ENCODE peak calls at places on chromosome 5, in seven cellular contexts. U is AG04449, K is BJ, A is cardiac fibroblast, G is osteoblast, O is cardiac muscle cell, H is nephron progenitor cell. M is an unnamed sample.

GRCh38 chr5:18652404-18653215 is 1018.4 kb downstream of the TAF11L14 start:
- DNase-seq in U (no peak), K (no peak), A (no peak), G (no peak), O (no peak), H (no peak), M (no peak)

GRCh38 chr5:31119938-31120641 is 73.4 kb upstream of the CDH6 start:
- DNase-seq in U (no peak), K (no peak), A (no peak), G (no peak), O (no peak), H (no peak), M (no peak)

GRCh38 chr5:158200624-158201023 is 341.7 kb upstream of the CLINT1 start:
- DNase-seq in U (no peak), K (no peak), A (no peak), G (no peak), O (no peak), H (no peak), M (no peak)

GRCh38 chr5:2751592-2752021 is at the start of gene IRX2:
- DNase-seq in U (peak), K (peak), A (peak), G (peak), O (peak), H (peak), M (peak)

GRCh38 chr5:40653221-40654022 is 26.3 kb upstream of the PTGER4 start:
- DNase-seq in U (no peak), K (no peak), A (no peak), G (peak), O (no peak), H (no peak), M (no peak)

GRCh38 chr5:55691265-55692105 is 20.6 kb downstream of the SLC38A9 start:
- DNase-seq in U (no peak), K (no peak), A (peak), G (peak), O (peak), H (no peak), M (peak)

GRCh38 chr5:164119806-164120440 is 614.5 kb downstream of the MAT2B start:
- DNase-seq in U (peak), K (no peak), A (peak), G (no peak), O (peak), H (peak), M (no peak)

GRCh38 chr5:34501840-34502239 is 154.3 kb upstream of the RAI14 start:
- DNase-seq in U (no peak), K (no peak), A (no peak), G (no peak), O (no peak), H (no peak), M (no peak)

GRCh38 chr5:7018144-7018543 is 304.9 kb downstream of the TENT4A start:
- DNase-seq in U (no peak), K (no peak), A (no peak), G (no peak), O (no peak), H (no peak), M (no peak)

GRCh38 chr5:62593331-62593730 is 14.7 kb downstream of the LRRC70 start:
- DNase-seq in U (no peak), K (no peak), A (peak), G (no peak), O (peak), H (no peak), M (no peak)

GRCh38 chr5:4018968-4019766 is 423.5 kb downstream of the IRX1 start:
- DNase-seq in U (no peak), K (no peak), A (peak), G (no peak), O (peak), H (no peak), M (no peak)

GRCh38 chr5:119315516-119315949 is 40.3 kb upstream of the TNFAIP8 start:
- DNase-seq in U (no peak), K (no peak), A (peak), G (peak), O (peak), H (no peak), M (peak)

GRCh38 chr5:935510-936084 is 42.9 kb downstream of the TRIP13 start:
- DNase-seq in U (no peak), K (no peak), A (no peak), G (no peak), O (no peak), H (no peak), M (no peak)

GRCh38 chr5:66518753-66519152 is 77.4 kb upstream of the MAST4 start:
- DNase-seq in U (no peak), K (no peak), A (peak), G (no peak), O (peak), H (no peak), M (no peak)

GRCh38 chr5:1764606-1764960 is 35.1 kb downstream of the MRPL36 start:
- DNase-seq in U (no peak), K (no peak), A (no peak), G (peak), O (no peak), H (no peak), M (no peak)

GRCh38 chr5:38921174-38921573 is 75.4 kb downstream of the OSMR start:
- DNase-seq in U (no peak), K (no peak), A (no peak), G (no peak), O (peak), H (peak), M (no peak)

GRCh38 chr5:126831175-126831574 is 54.2 kb downstream of the LMNB1 start:
- DNase-seq in U (no peak), K (no peak), A (no peak), G (no peak), O (no peak), H (no peak), M (no peak)

GRCh38 chr5:132887326-132887725 is 13.9 kb downstream of the LEAP2 start:
- DNase-seq in U (no peak), K (no peak), A (no peak), G (no peak), O (no peak), H (no peak), M (no peak)

GRCh38 chr5:150372626-150373025 is 15.1 kb downstream of the TCOF1 start:
- DNase-seq in U (no peak), K (no peak), A (no peak), G (peak), O (no peak), H (no peak), M (no peak)

GRCh38 chr5:1110930-1111726 is 735 bp downstream of the SLC12A7 start:
- DNase-seq in U (no peak), K (no peak), A (no peak), G (peak), O (peak), H (peak), M (peak)

GRCh38 chr5:1564182-1564748 is 40.5 kb upstream of the LPCAT1 start:
- DNase-seq in U (no peak), K (no peak), A (peak), G (peak), O (peak), H (no peak), M (no peak)

GRCh38 chr5:173643964-173644363 is 27.5 kb upstream of the BOD1 start:
- DNase-seq in U (no peak), K (no peak), A (no peak), G (no peak), O (peak), H (peak), M (peak)

GRCh38 chr5:109239501-109239900 is 170.3 kb downstream of the PJA2 start:
- DNase-seq in U (no peak), K (no peak), A (peak), G (no peak), O (peak), H (no peak), M (no peak)

GRCh38 chr5:16673241-16673998 is 56.6 kb upstream of the RETREG1 start:
- DNase-seq in U (no peak), K (no peak), A (no peak), G (no peak), O (peak), H (no peak), M (no peak)

GRCh38 chr5:61744690-61745619 is 412.9 kb downstream of the ZSWIM6 start:
- DNase-seq in U (no peak), K (no peak), A (no peak), G (peak), O (no peak), H (no peak), M (no peak)

GRCh38 chr5:74632947-74633356 is 7.6 kb downstream of the ENC1 start:
- DNase-seq in U (no peak), K (no peak), A (peak), G (peak), O (peak), H (no peak), M (no peak)

GRCh38 chr5:119655081-119655480 is 25.7 kb downstream of the FAM170A start:
- DNase-seq in U (no peak), K (no peak), A (no peak), G (no peak), O (peak), H (no peak), M (no peak)

GRCh38 chr5:91794856-91795548 is 411.9 kb upstream of the ARRDC3 start:
- DNase-seq in U (no peak), K (no peak), A (no peak), G (no peak), O (no peak), H (no peak), M (no peak)

GRCh38 chr5:172171118-172171775 is 16.8 kb downstream of the STK10 start:
- DNase-seq in U (no peak), K (no peak), A (no peak), G (no peak), O (no peak), H (no peak), M (no peak)

GRCh38 chr5:173515526-173515925 is 100.9 kb downstream of the BOD1 start:
- DNase-seq in U (peak), K (peak), A (peak), G (no peak), O (peak), H (no peak), M (no peak)

GRCh38 chr5:90483206-90483605 is 8.5 kb downstream of the POLR3G start:
- DNase-seq in U (peak), K (no peak), A (peak), G (peak), O (peak), H (no peak), M (no peak)

GRCh38 chr5:90488791-90489190 is 14.1 kb downstream of the POLR3G start:
- DNase-seq in U (peak), K (peak), A (no peak), G (peak), O (no peak), H (no peak), M (no peak)

GRCh38 chr5:90479611-90480385 is 5.1 kb downstream of the POLR3G start:
- DNase-seq in U (no peak), K (no peak), A (no peak), G (peak), O (no peak), H (no peak), M (no peak)

GRCh38 chr5:90480699-90481098 is 6.0 kb downstream of the POLR3G start:
- DNase-seq in U (no peak), K (no peak), A (no peak), G (no peak), O (no peak), H (no peak), M (no peak)

GRCh38 chr5:90484540-90484939 is 9.9 kb downstream of the POLR3G start:
- DNase-seq in U (no peak), K (no peak), A (no peak), G (no peak), O (peak), H (no peak), M (no peak)
- TF ChIP-seq CTCF in U (no peak), K (no peak), A (no peak), G (no peak), O (no peak), H (no peak), M (no peak)

GRCh38 chr5:101590384-101590783 is 687.3 kb upstream of the ST8SIA4 start:
- DNase-seq in U (no peak), K (no peak), A (no peak), G (peak), O (no peak), H (no peak), M (peak)
- TF ChIP-seq CTCF in U (no peak), K (peak), A (no peak), G (peak), O (no peak), H (peak), M (peak)

GRCh38 chr5:135216072-135216812 is 182.2 kb upstream of the PITX1 start:
- DNase-seq in U (no peak), K (no peak), A (no peak), G (peak), O (no peak), H (no peak), M (no peak)

GRCh38 chr5:135218486-135218755 is 180.6 kb downstream of the MACROH2A1 start:
- DNase-seq in U (no peak), K (no peak), A (no peak), G (no peak), O (no peak), H (no peak), M (no peak)

GRCh38 chr5:135216813-135217154 is 182.2 kb downstream of the MACROH2A1 start:
- DNase-seq in U (no peak), K (no peak), A (no peak), G (peak), O (no peak), H (no peak), M (no peak)

GRCh38 chr5:135219239-135219638 is 179.8 kb downstream of the MACROH2A1 start:
- DNase-seq in U (no peak), K (no peak), A (no peak), G (no peak), O (no peak), H (no peak), M (no peak)

GRCh38 chr5:135217669-135218485 is 181.2 kb downstream of the MACROH2A1 start:
- DNase-seq in U (no peak), K (no peak), A (no peak), G (peak), O (no peak), H (peak), M (no peak)
- TF ChIP-seq CTCF in U (no peak), K (no peak), A (peak), G (no peak), O (no peak), H (peak), M (peak)

GRCh38 chr5:159785639-159786038 is 130.6 kb upstream of the ADRA1B start:
- DNase-seq in U (no peak), K (no peak), A (no peak), G (peak), O (peak), H (no peak), M (no peak)

GRCh38 chr5:159786901-159787691 is 129.2 kb upstream of the ADRA1B start:
- DNase-seq in U (no peak), K (peak), A (peak), G (no peak), O (peak), H (no peak), M (no peak)

GRCh38 chr5:159784993-159785392 is 131.3 kb upstream of the ADRA1B start:
- DNase-seq in U (no peak), K (no peak), A (no peak), G (no peak), O (no peak), H (no peak), M (no peak)

GRCh38 chr5:159787837-159788236 is 128.4 kb upstream of the ADRA1B start:
- DNase-seq in U (no peak), K (no peak), A (no peak), G (no peak), O (no peak), H (no peak), M (no peak)

DNA sequence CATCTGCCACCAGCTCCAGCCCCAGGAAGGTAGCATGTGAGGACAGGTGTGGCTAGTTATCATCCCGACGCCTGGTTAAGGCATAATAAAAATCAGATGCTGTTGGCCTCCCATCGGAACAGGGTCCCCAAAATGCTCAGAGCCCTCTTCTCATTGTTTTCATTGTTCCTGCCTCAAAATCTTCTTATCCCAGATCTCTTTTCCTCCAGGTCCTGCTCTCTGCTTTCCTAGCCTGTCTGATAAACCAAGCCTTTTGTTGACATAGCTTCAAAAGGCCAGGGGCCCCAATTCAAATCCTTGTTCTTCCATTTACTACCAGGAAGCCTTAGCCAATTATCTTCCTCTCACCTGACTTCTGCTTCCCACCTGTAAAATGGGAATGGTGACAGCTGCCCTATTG is 130.1 kb upstream of the ADRA1B start:
- DNase-seq in U (no peak), K (no peak), A (no peak), G (no peak), O (no peak), H (no peak), M (no peak)
- TF ChIP-seq CTCF in U (no peak), K (no peak), A (no peak), G (no peak), O (no peak), H (no peak), M (no peak)

DNA sequence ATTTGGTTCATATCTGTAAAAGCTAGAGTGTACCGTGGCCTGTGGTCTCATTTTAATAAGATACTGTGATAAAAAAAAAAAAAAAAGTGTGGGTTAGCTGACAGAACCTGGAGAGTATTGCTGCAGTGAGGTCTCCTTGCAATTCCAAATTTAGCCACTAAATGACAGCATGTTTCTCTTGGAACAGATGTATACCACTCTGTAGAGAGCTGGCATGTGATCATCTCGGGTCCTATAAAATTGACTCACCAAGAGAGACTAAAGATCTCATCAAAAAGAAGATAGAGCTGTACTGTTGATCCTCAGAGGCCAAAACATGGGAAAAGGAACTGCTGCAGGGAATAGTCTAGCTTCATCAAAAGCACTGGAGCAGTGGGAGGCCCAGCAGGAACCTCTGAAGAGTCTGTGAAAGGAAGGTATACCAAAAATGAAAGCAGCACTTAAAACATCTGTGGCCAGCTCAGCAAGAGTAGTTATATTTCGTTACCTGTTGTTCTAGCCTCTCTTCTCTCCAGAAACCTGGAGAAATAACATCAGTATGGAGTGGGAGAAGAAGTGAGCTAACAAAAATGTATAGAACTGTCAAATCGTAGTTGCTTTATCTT is 826.8 kb downstream of the EFNA5 start:
- DNase-seq in U (no peak), K (no peak), A (peak), G (no peak), O (peak), H (no peak), M (no peak)
- TF ChIP-seq CTCF in U (no peak), K (no peak), A (no peak), G (no peak), O (no peak), H (peak), M (no peak)

DNA sequence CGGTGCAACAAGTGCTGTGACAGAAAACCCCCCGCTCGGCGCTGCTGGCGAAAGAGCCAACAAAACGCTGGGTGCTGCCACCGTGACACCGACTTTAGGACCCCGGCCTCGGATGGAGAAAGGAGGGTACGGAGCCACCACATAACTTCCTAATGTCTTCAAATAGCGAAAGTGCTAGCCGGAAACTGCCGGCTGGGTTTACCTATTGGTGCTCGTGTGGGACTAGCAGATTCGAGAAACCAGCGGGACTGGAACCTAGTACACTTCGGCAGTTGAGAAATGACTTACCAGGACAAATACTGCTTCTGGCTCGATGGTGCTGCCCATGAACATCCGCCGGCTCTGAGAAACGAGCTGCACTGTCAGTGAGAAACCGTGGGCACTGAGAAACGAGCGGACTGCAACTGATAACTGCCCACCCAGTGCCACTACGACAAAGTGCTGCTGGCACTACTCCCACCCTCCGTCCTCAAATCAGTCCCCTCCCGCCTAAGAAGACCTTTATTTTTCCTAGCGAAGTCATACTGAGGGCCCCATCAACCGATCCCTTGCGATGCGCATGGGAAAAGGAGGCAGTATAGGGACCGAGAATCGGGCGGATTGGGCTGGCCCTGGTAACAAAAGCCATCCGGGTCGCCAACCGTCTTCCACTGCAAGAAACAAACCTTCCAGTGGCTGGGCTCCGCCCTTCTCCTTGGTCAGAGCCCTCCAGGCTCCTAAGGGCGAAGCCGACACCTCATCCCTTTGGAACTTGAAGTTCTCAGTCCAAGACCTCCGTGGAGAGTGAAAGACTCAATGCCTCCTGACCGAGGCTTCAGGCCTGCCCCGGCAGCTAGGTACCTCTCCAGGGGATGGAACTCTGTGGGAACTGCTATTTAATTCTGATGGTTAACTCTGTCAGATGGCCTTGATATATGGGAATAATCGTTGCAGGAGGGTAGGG is 27.0 kb upstream of the ANXA2R start:
- DNase-seq in U (no peak), K (no peak), A (peak), G (peak), O (peak), H (peak), M (peak)
- TF ChIP-seq CTCF in U (no peak), K (no peak), A (no peak), G (no peak), O (no peak), H (no peak), M (no peak)

GRCh38 chr5:111757582-111758283 is 739 bp upstream of the NREP start:
- DNase-seq in U (no peak), K (peak), A (peak), G (peak), O (peak), H (peak), M (peak)
- TF ChIP-seq CTCF in U (no peak), K (no peak), A (no peak), G (no peak), O (no peak), H (no peak), M (no peak)

GRCh38 chr5:103808464-103809106 is 246.0 kb upstream of the NUDT12 start:
- DNase-seq in U (no peak), K (no peak), A (peak), G (peak), O (peak), H (peak), M (peak)
- TF ChIP-seq CTCF in U (peak), K (peak), A (peak), G (peak), O (peak), H (peak), M (peak)

M was measured in GM13977.